ENCODE peak calls at places on chromosomes 12 and 14, in seven cellular contexts. R is nucleus accumbens; Z is stimulated activated CD4-positive, alpha-beta T cell treated with anti-CD3 and anti-CD28 coated beads, Interleukin-15, amount 100 ng/mL, for 1 hour; K is CD4-positive, CD25-positive, alpha-beta regulatory T cell; W is left lobe of liver; M is transverse colon; S is AG08395. E is an unnamed sample.

GRCh38 chr12:91722072-91722471 is 423.6 kb downstream of the BTG1 start:
- DNase-seq in R (no peak), Z (no peak), K (no peak), W (no peak), M (no peak), S (no peak), E (no peak)

GRCh38 chr12:40010899-40011774 is 94.7 kb downstream of the SLC2A13 start:
- DNase-seq in R (peak), Z (peak), K (peak), W (peak), M (peak), S (peak), E (peak)

GRCh38 chr12:69435644-69436043 is 34.5 kb upstream of the FRS2 start:
- DNase-seq in R (no peak), Z (no peak), K (no peak), W (no peak), M (no peak), S (no peak), E (no peak)

GRCh38 chr12:52331833-52332232 is 10.6 kb upstream of the KRT83 start:
- DNase-seq in R (no peak), Z (no peak), K (no peak), W (no peak), M (no peak), S (no peak), E (no peak)

GRCh38 chr14:61611880-61612630 is 83.3 kb upstream of the HIF1A start:
- DNase-seq in R (no peak), Z (no peak), K (no peak), W (no peak), M (no peak), S (no peak), E (no peak)

GRCh38 chr12:25840678-25841077 is 117.8 kb upstream of the RASSF8 start:
- DNase-seq in R (no peak), Z (no peak), K (no peak), W (no peak), M (no peak), S (no peak), E (no peak)

GRCh38 chr14:104388011-104388521 is 191.5 kb upstream of the C14orf180 start:
- DNase-seq in R (no peak), Z (no peak), K (no peak), W (peak), M (no peak), S (no peak), E (no peak)

GRCh38 chr12:77352941-77353340 is 287.6 kb upstream of the E2F7 start:
- DNase-seq in R (no peak), Z (no peak), K (no peak), W (no peak), M (no peak), S (no peak), E (no peak)

GRCh38 chr12:2832550-2833127 is 2.2 kb downstream of the NRIP2 start:
- DNase-seq in R (no peak), Z (no peak), K (no peak), W (no peak), M (no peak), S (no peak), E (no peak)

GRCh38 chr14:76500011-76500410 is 124.1 kb downstream of the ESRRB start:
- DNase-seq in R (no peak), Z (no peak), K (no peak), W (no peak), M (no peak), S (peak), E (no peak)

GRCh38 chr12:323507-323906 is 60.9 kb upstream of the SLC6A13 start:
- DNase-seq in R (no peak), Z (no peak), K (no peak), W (no peak), M (no peak), S (no peak), E (no peak)

GRCh38 chr14:59688224-59689170 is 111.9 kb upstream of the CCDC175 start:
- DNase-seq in R (peak), Z (no peak), K (no peak), W (peak), M (peak), S (no peak), E (peak)

GRCh38 chr12:104998423-104999346 is 12.6 kb downstream of the NOPCHAP1 start:
- DNase-seq in R (no peak), Z (no peak), K (no peak), W (no peak), M (peak), S (no peak), E (peak)

E was measured in left colon.